ENCODE peak calls at places on chromosomes 7 and 10, in four cellular contexts. C is K562, O is HepG2, G is GM12878. S is an unnamed sample.

GRCh38 chr7:85324145-85324799 is 137.4 kb upstream of the SEMA3D start:
- DNase-seq in O (no peak), G (no peak), C (no peak), S (peak; percentile 23)

GRCh38 chr10:19168584-19168983 is 120.0 kb downstream of the MALRD1 start:
- DNase-seq in C (no peak), O (peak; percentile 1), G (no peak), S (peak; percentile 50)

GRCh38 chr10:73217628-73218027 is 29.4 kb downstream of the DNAJC9 start:
- DNase-seq in C (no peak), O (no peak), G (no peak), S (no peak)

GRCh38 chr7:73526892-73527821 is 5.1 kb upstream of the BAZ1B start:
- DNase-seq in O (no peak), C (peak; percentile 66), G (no peak), S (no peak)

GRCh38 chr10:49001861-49002675 is 62.4 kb upstream of the LRRC18 start:
- DNase-seq in C (no peak), G (no peak), O (no peak), S (no peak)

GRCh38 chr7:16465469-16466086 is at the start of gene SOSTDC1:
- DNase-seq in G (no peak), O (no peak), C (peak; percentile 68), S (peak; percentile 31)

GRCh38 chr10:21744223-21744622 is 210.2 kb downstream of the MLLT10 start:
- DNase-seq in G (no peak), C (no peak), O (no peak), S (no peak)

GRCh38 chr7:10724449-10724848 is 249.2 kb upstream of the PHF14 start:
- DNase-seq in C (no peak), G (no peak), O (no peak), S (no peak)

GRCh38 chr10:113169853-113170455 is 219.9 kb downstream of the TCF7L2 start:
- DNase-seq in C (no peak), G (peak; percentile 62), O (no peak), S (no peak)

GRCh38 chr7:119482209-119482608 is 790.8 kb upstream of the KCND2 start:
- DNase-seq in C (peak; percentile 32), O (peak; percentile 32), G (peak; percentile 12), S (peak; percentile 31)

GRCh38 chr10:104521901-104522827 is 118.9 kb upstream of the SORCS3 start:
- DNase-seq in C (no peak), O (no peak), G (no peak), S (no peak)

GRCh38 chr10:127909716-127910463 is 3.0 kb downstream of the PTPRE start:
- DNase-seq in O (no peak), G (no peak), C (no peak), S (no peak)

GRCh38 chr10:87863102-87863943 is at the start of the genes KLLN and PTEN:
- DNase-seq in G (peak; percentile 55), O (peak; percentile 79), C (peak; percentile 72), S (peak; percentile 81)

GRCh38 chr10:10831085-10831484 is 186.6 kb upstream of the CELF2 start:
- DNase-seq in C (no peak), O (no peak), G (no peak), S (no peak)

GRCh38 chr7:155258233-155258575 is 39.5 kb upstream of the INSIG1 start:
- DNase-seq in O (no peak), C (no peak), G (no peak), S (no peak)

GRCh38 chr10:82037076-82037475 is 162.1 kb downstream of the NRG3 start:
- DNase-seq in G (no peak), O (no peak), C (no peak), S (no peak)

GRCh38 chr7:42155836-42156540 is 81.0 kb downstream of the GLI3 start:
- DNase-seq in G (no peak), O (no peak), C (no peak), S (no peak)

GRCh38 chr7:144388950-144389349 is 14.5 kb downstream of the NOBOX start:
- DNase-seq in O (no peak), C (no peak), G (no peak), S (no peak)

GRCh38 chr7:121872831-121873764 is at the start of gene PTPRZ1:
- DNase-seq in C (no peak), G (no peak), O (no peak), S (peak; percentile 60)

GRCh38 chr7:158705234-158705890 is 758 bp upstream of the NCAPG2 start:
- DNase-seq in O (no peak), C (no peak), G (no peak), S (no peak)

GRCh38 chr7:94823952-94824351 is 83.4 kb upstream of the PPP1R9A start:
- DNase-seq in O (peak; percentile 44), C (no peak), G (no peak), S (no peak)

GRCh38 chr7:13982940-13983677 is 6.4 kb downstream of the ETV1 start:
- DNase-seq in G (no peak), C (peak; percentile 44), O (no peak), S (no peak)

GRCh38 chr7:13979671-13980438 is 9.6 kb downstream of the ETV1 start:
- DNase-seq in C (no peak), O (no peak), G (no peak), S (no peak)

GRCh38 chr7:13980474-13980873 is 9.0 kb downstream of the ETV1 start:
- DNase-seq in C (no peak), G (no peak), O (no peak), S (peak; percentile 26)

GRCh38 chr7:13984831-13985685 is 4.4 kb downstream of the ETV1 start:
- DNase-seq in G (no peak), C (no peak), O (no peak), S (no peak)

DNA sequence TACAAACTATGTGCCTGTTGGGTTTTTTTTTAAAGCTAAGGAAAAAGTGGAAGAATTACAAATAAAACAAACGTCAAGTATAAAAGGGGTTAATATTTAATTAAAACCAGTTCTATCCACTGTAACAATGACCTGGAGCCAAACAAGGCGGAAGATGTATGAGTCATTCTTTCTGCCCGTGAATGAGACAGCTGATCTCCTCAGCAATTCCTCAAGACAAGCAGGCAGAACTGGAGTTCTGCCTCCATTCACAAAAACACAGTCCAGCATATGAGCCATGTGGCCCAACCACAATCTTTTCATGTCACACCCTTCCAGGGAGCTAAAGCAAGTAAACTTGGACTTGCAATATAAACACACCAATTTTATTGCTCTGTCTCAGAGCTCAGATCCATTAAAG is 8.4 kb downstream of the ETV1 start:
- DNase-seq in O (no peak), C (peak; percentile 81), G (no peak), S (peak; percentile 63)
- TF ChIP-seq FOXK2 in O (no peak), C (peak; percentile 78), G (no peak), S (no peak)

GRCh38 chr10:91759581-91759986 is 38.6 kb upstream of the TNKS2 start:
- DNase-seq in G (no peak), O (no peak), C (no peak), S (no peak)

GRCh38 chr10:91756286-91756685 is 41.9 kb upstream of the TNKS2 start:
- DNase-seq in O (no peak), G (no peak), C (no peak), S (no peak)

GRCh38 chr10:91762878-91763277 is 35.3 kb upstream of the TNKS2 start:
- DNase-seq in C (no peak), G (no peak), O (no peak), S (no peak)

GRCh38 chr10:91758303-91759146 is 39.7 kb upstream of the TNKS2 start:
- DNase-seq in C (peak; percentile 11), O (peak; percentile 72), G (peak; percentile 11), S (peak; percentile 21)
- TF ChIP-seq FOXK2 in C (no peak), O (no peak), G (no peak), S (no peak)

GRCh38 chr10:110358278-110358677 is 53.6 kb upstream of the SMNDC1 start:
- DNase-seq in O (no peak), C (no peak), G (no peak), S (no peak)

GRCh38 chr10:110356628-110357245 is 52.0 kb upstream of the SMNDC1 start:
- DNase-seq in C (no peak), O (no peak), G (peak; percentile 100), S (no peak)

GRCh38 chr10:110357871-110358270 is 53.2 kb upstream of the SMNDC1 start:
- DNase-seq in O (no peak), G (no peak), C (no peak), S (no peak)

GRCh38 chr10:110355922-110356627 is 51.4 kb upstream of the SMNDC1 start:
- DNase-seq in O (no peak), G (no peak), C (no peak), S (no peak)

DNA sequence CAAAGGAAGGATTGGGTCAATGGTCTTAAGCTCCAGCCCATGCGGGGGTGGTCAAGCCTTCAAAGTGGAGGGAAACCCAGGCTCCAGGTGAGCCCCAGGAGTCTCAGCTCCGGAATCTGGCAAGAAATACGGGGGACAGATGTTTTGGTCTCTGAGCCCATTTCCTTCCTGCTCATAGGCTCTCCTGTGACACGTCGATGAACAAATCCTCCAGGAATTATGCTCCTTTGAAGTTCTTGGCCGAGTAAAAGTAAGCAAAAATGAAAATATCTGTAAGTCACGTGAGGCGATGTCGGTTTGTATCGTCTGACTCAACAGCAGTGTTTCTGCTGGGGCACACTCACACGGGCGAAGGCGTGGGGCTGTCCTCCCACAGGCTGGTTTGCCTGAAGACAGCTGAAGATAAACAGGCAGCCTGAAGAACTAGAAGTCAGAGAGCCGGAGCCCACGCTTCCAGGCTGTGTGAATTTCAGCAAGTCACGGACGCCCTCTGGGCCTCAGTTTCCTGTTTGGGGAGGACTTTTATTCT is 52.6 kb upstream of the SMNDC1 start:
- DNase-seq in G (peak; percentile 62), O (peak; percentile 30), C (peak; percentile 22), S (no peak)
- TF ChIP-seq FOXK2 in G (peak; percentile 48), O (no peak), C (no peak), S (no peak)

GRCh38 chr7:1200045-1200444 is 32.6 kb upstream of the UNCX start:
- DNase-seq in O (no peak), C (no peak), G (no peak), S (no peak)
- TF ChIP-seq FOXK2 in O (no peak), C (no peak), G (no peak), S (no peak)

S was measured in HEK293T.